ENCODE peak calls at places on chromosome X, in eight cellular contexts. W is astrocyte of the hippocampus, Q is lower leg skin, G is AML-193, V is naive B cell, K is stromal cell of bone marrow, T is cerebellar cortex, S is EL. A is an unnamed sample.

GRCh38 chrX:15343075-15343476 is 7.8 kb upstream of the PIGA start:
- DNase-seq in W (no peak), Q (no peak), G (no peak), V (no peak), K (peak), T (no peak), S (peak), A (no peak)

GRCh38 chrX:45795546-45795945 is 594.9 kb upstream of the DIPK2B start:
- DNase-seq in W (peak), Q (no peak), G (no peak), V (no peak), K (no peak), T (no peak), S (no peak), A (no peak)

GRCh38 chrX:96693407-96693806 is 8.8 kb downstream of the DIAPH2 start:
- DNase-seq in W (no peak), Q (no peak), G (no peak), V (no peak), K (no peak), T (no peak), S (no peak), A (no peak)

GRCh38 chrX:110322603-110323002 is 4.7 kb upstream of the AMMECR1 start:
- DNase-seq in W (no peak), Q (no peak), G (no peak), V (no peak), K (no peak), T (no peak), S (peak), A (no peak)

GRCh38 chrX:2848806-2849420 is 20.2 kb downstream of the GYG2 start:
- DNase-seq in W (peak), Q (no peak), G (no peak), V (no peak), K (no peak), T (no peak), S (peak), A (no peak)

GRCh38 chrX:40153335-40154221 is 55.8 kb upstream of the BCOR start:
- DNase-seq in W (peak), Q (no peak), G (peak), V (peak), K (no peak), T (no peak), S (peak), A (no peak)

GRCh38 chrX:11321986-11322385 is 28.8 kb downstream of the AMELX start:
- DNase-seq in W (no peak), Q (no peak), G (no peak), V (no peak), K (no peak), T (no peak), S (no peak), A (no peak)

GRCh38 chrX:45322382-45322781 is 121.7 kb upstream of the DIPK2B start:
- DNase-seq in W (peak), Q (no peak), G (peak), V (no peak), K (peak), T (peak), S (peak), A (peak)

GRCh38 chrX:119481218-119481875 is 13.1 kb downstream of the SLC25A5 start:
- DNase-seq in W (no peak), Q (peak), G (no peak), V (no peak), K (no peak), T (no peak), S (no peak), A (no peak)

GRCh38 chrX:40267334-40268118 is 169.8 kb upstream of the BCOR start:
- DNase-seq in W (no peak), Q (no peak), G (no peak), V (no peak), K (no peak), T (no peak), S (no peak), A (peak)

GRCh38 chrX:100376581-100376980 is 33.5 kb downstream of the PCDH19 start:
- DNase-seq in W (peak), Q (no peak), G (no peak), V (no peak), K (peak), T (no peak), S (peak), A (no peak)

GRCh38 chrX:113833096-113833495 is 750.8 kb upstream of the HTR2C start:
- DNase-seq in W (no peak), Q (no peak), G (no peak), V (no peak), K (no peak), T (no peak), S (no peak), A (no peak)

GRCh38 chrX:71616672-71617529 is 1.4 kb downstream of the CXCR3 start:
- DNase-seq in W (no peak), Q (no peak), G (no peak), V (no peak), K (no peak), T (no peak), S (no peak), A (no peak)

GRCh38 chrX:39311646-39312045 is 510.4 kb downstream of the MID1IP1 start:
- DNase-seq in W (no peak), Q (peak), G (no peak), V (no peak), K (no peak), T (no peak), S (no peak), A (no peak)

GRCh38 chrX:118726887-118727685 is at the start of gene IL13RA1:
- DNase-seq in W (peak), Q (peak), G (no peak), V (no peak), K (peak), T (peak), S (peak), A (peak)

GRCh38 chrX:26873736-26874135 is 589.4 kb downstream of the PPP4R3C start:
- DNase-seq in W (no peak), Q (no peak), G (no peak), V (no peak), K (no peak), T (no peak), S (no peak), A (no peak)

GRCh38 chrX:118496763-118497079 is 1.1 kb downstream of the DOCK11 start:
- DNase-seq in W (peak), Q (no peak), G (no peak), V (no peak), K (no peak), T (no peak), S (peak), A (no peak)

GRCh38 chrX:10146350-10146749 is 10.4 kb upstream of the CLCN4 start:
- DNase-seq in W (no peak), Q (no peak), G (no peak), V (no peak), K (no peak), T (no peak), S (no peak), A (no peak)

GRCh38 chrX:13048265-13048664 is 3.8 kb upstream of the FAM9C start:
- DNase-seq in W (no peak), Q (no peak), G (no peak), V (no peak), K (no peak), T (no peak), S (peak), A (no peak)

GRCh38 chrX:42540150-42540549 is 237.8 kb downstream of the PPP1R2C start:
- DNase-seq in W (no peak), Q (no peak), G (no peak), V (no peak), K (no peak), T (no peak), S (no peak), A (no peak)

GRCh38 chrX:88072339-88073030 is 554.9 kb downstream of the KLHL4 start:
- DNase-seq in W (no peak), Q (no peak), G (no peak), V (no peak), K (no peak), T (no peak), S (no peak), A (no peak)

GRCh38 chrX:154468217-154468616 is 10.1 kb downstream of the PLXNA3 start:
- DNase-seq in W (no peak), Q (no peak), G (no peak), V (no peak), K (no peak), T (no peak), S (no peak), A (no peak)

GRCh38 chrX:130575831-130576404 is 174.1 kb downstream of the RBMX2 start:
- DNase-seq in W (peak), Q (peak), G (peak), V (no peak), K (peak), T (peak), S (peak), A (peak)

GRCh38 chrX:21883258-21883657 is 27.5 kb downstream of the YY2 start:
- DNase-seq in W (no peak), Q (no peak), G (no peak), V (no peak), K (no peak), T (no peak), S (peak), A (peak)

GRCh38 chrX:49250066-49250465 is 14.4 kb downstream of the FOXP3 start:
- DNase-seq in W (no peak), Q (no peak), G (no peak), V (no peak), K (no peak), T (no peak), S (no peak), A (no peak)

GRCh38 chrX:16978193-16978984 is 31.9 kb downstream of the REPS2 start:
- DNase-seq in W (no peak), Q (no peak), G (no peak), V (no peak), K (no peak), T (peak), S (no peak), A (no peak)

GRCh38 chrX:118257781-118258180 is 88.1 kb upstream of the WDR44 start:
- DNase-seq in W (no peak), Q (no peak), G (no peak), V (no peak), K (no peak), T (no peak), S (no peak), A (no peak)

GRCh38 chrX:21932277-21932996 is 8.1 kb upstream of the SMS start:
- DNase-seq in W (peak), Q (no peak), G (no peak), V (no peak), K (peak), T (no peak), S (peak), A (no peak)

GRCh38 chrX:17584248-17584681 is 153.0 kb upstream of the SCML1 start:
- DNase-seq in W (peak), Q (no peak), G (no peak), V (no peak), K (no peak), T (no peak), S (peak), A (no peak)

A was measured in Kasumi-1.